ENCODE peak calls at places on chromosomes 4 and X, in nine cellular contexts. One of them, this sample, is unnamed.

GRCh38 chr4:120025516-120025915 is 41.1 kb downstream of the MAD2L1 start:
- DNase-seq in mammary epithelial cell: no peak
- DNase-seq in H1: no peak
- DNase-seq in A549: no peak
- DNase-seq in ovary: no peak
- DNase-seq in mesendoderm: no peak
- DNase-seq in epithelial cell of esophagus: no peak
- DNase-seq in adrenal gland: no peak
- DNase-seq in aorta: no peak
- DNase-seq in this sample: no peak

GRCh38 chr4:122914292-122914904 is 8.0 kb downstream of the NUDT6 start:
- DNase-seq in A549: no peak
- DNase-seq in mammary epithelial cell: peak
- DNase-seq in H1: no peak
- DNase-seq in epithelial cell of esophagus: peak
- DNase-seq in adrenal gland: no peak
- DNase-seq in mesendoderm: no peak
- DNase-seq in ovary: no peak
- DNase-seq in aorta: no peak
- DNase-seq in this sample: no peak

GRCh38 chrX:129737921-129738320 is 858 bp upstream of the XPNPEP2 start:
- DNase-seq in A549: no peak
- DNase-seq in mesendoderm: no peak
- DNase-seq in epithelial cell of esophagus: peak
- DNase-seq in aorta: no peak
- DNase-seq in adrenal gland: no peak
- DNase-seq in mammary epithelial cell: peak
- DNase-seq in ovary: no peak
- DNase-seq in H1: no peak
- DNase-seq in this sample: no peak

GRCh38 chr4:53322696-53323095 is 43.2 kb downstream of the SCFD2 start:
- DNase-seq in A549: no peak
- DNase-seq in mammary epithelial cell: no peak
- DNase-seq in adrenal gland: no peak
- DNase-seq in mesendoderm: no peak
- DNase-seq in aorta: no peak
- DNase-seq in epithelial cell of esophagus: no peak
- DNase-seq in H1: no peak
- DNase-seq in ovary: no peak
- DNase-seq in this sample: no peak

GRCh38 chr4:3817561-3817960 is 51.4 kb downstream of the ADRA2C start:
- DNase-seq in A549: no peak
- DNase-seq in ovary: no peak
- DNase-seq in mammary epithelial cell: no peak
- DNase-seq in aorta: peak
- DNase-seq in adrenal gland: no peak
- DNase-seq in epithelial cell of esophagus: no peak
- DNase-seq in mesendoderm: no peak
- DNase-seq in H1: no peak
- DNase-seq in this sample: no peak

GRCh38 chr4:114078636-114079035 is 99.2 kb upstream of the ARSJ start:
- DNase-seq in mammary epithelial cell: no peak
- DNase-seq in aorta: no peak
- DNase-seq in H1: no peak
- DNase-seq in adrenal gland: no peak
- DNase-seq in A549: no peak
- DNase-seq in epithelial cell of esophagus: no peak
- DNase-seq in ovary: no peak
- DNase-seq in mesendoderm: no peak
- DNase-seq in this sample: no peak

GRCh38 chr4:41077628-41078027 is 136.7 kb downstream of the APBB2 start:
- DNase-seq in A549: no peak
- DNase-seq in mesendoderm: no peak
- DNase-seq in ovary: no peak
- DNase-seq in mammary epithelial cell: no peak
- DNase-seq in adrenal gland: no peak
- DNase-seq in epithelial cell of esophagus: no peak
- DNase-seq in H1: no peak
- DNase-seq in aorta: no peak
- DNase-seq in this sample: no peak

GRCh38 chr4:137819964-137820383 is 287.7 kb upstream of the PCDH18 start:
- DNase-seq in adrenal gland: no peak
- DNase-seq in aorta: no peak
- DNase-seq in mammary epithelial cell: peak
- DNase-seq in ovary: no peak
- DNase-seq in H1: peak
- DNase-seq in mesendoderm: peak
- DNase-seq in epithelial cell of esophagus: peak
- DNase-seq in A549: peak
- DNase-seq in this sample: peak

GRCh38 chrX:19906293-19906692 is 18.9 kb upstream of the SH3KBP1 start:
- DNase-seq in H1: no peak
- DNase-seq in aorta: no peak
- DNase-seq in mammary epithelial cell: no peak
- DNase-seq in ovary: no peak
- DNase-seq in mesendoderm: no peak
- DNase-seq in epithelial cell of esophagus: no peak
- DNase-seq in A549: no peak
- DNase-seq in adrenal gland: no peak
- DNase-seq in this sample: no peak

GRCh38 chr4:113958766-113959540 is 20.5 kb downstream of the ARSJ start:
- DNase-seq in A549: peak
- DNase-seq in mammary epithelial cell: peak
- DNase-seq in aorta: no peak
- DNase-seq in epithelial cell of esophagus: peak
- DNase-seq in adrenal gland: no peak
- DNase-seq in mesendoderm: peak
- DNase-seq in H1: no peak
- DNase-seq in ovary: no peak
- DNase-seq in this sample: no peak

GRCh38 chrX:106726485-106727437 is at the start of gene RNF128:
- DNase-seq in H1: peak
- DNase-seq in ovary: peak
- DNase-seq in mesendoderm: peak
- DNase-seq in A549: peak
- DNase-seq in aorta: peak
- DNase-seq in epithelial cell of esophagus: peak
- DNase-seq in adrenal gland: peak
- DNase-seq in mammary epithelial cell: peak
- DNase-seq in this sample: peak

GRCh38 chr4:89539374-89539773 is 231.8 kb upstream of the GPRIN3 start:
- DNase-seq in H1: no peak
- DNase-seq in aorta: no peak
- DNase-seq in A549: peak
- DNase-seq in ovary: no peak
- DNase-seq in epithelial cell of esophagus: no peak
- DNase-seq in adrenal gland: peak
- DNase-seq in mesendoderm: peak
- DNase-seq in mammary epithelial cell: no peak
- DNase-seq in this sample: no peak

GRCh38 chrX:77962068-77962902 is 7.2 kb downstream of the PGAM4 start:
- DNase-seq in mammary epithelial cell: no peak
- DNase-seq in A549: no peak
- DNase-seq in mesendoderm: no peak
- DNase-seq in aorta: no peak
- DNase-seq in epithelial cell of esophagus: no peak
- DNase-seq in adrenal gland: no peak
- DNase-seq in H1: no peak
- DNase-seq in ovary: no peak
- DNase-seq in this sample: no peak

GRCh38 chrX:17527932-17528331 is 152.9 kb downstream of the NHS start:
- DNase-seq in H1: no peak
- DNase-seq in epithelial cell of esophagus: no peak
- DNase-seq in A549: no peak
- DNase-seq in mammary epithelial cell: no peak
- DNase-seq in mesendoderm: no peak
- DNase-seq in ovary: no peak
- DNase-seq in adrenal gland: no peak
- DNase-seq in aorta: no peak
- DNase-seq in this sample: no peak

GRCh38 chrX:64975989-64976672 is at the start of gene ZC4H2:
- DNase-seq in epithelial cell of esophagus: peak
- DNase-seq in A549: peak
- DNase-seq in mammary epithelial cell: peak
- DNase-seq in adrenal gland: peak
- DNase-seq in H1: peak
- DNase-seq in mesendoderm: peak
- DNase-seq in ovary: peak
- DNase-seq in aorta: peak
- DNase-seq in this sample: peak

GRCh38 chr4:19583827-19584569 is 667.7 kb upstream of the SLIT2 start:
- DNase-seq in A549: no peak
- DNase-seq in mammary epithelial cell: peak
- DNase-seq in ovary: no peak
- DNase-seq in H1: no peak
- DNase-seq in adrenal gland: no peak
- DNase-seq in mesendoderm: no peak
- DNase-seq in epithelial cell of esophagus: peak
- DNase-seq in aorta: no peak
- DNase-seq in this sample: no peak

GRCh38 chrX:9352243-9352642 is 112.6 kb upstream of the TBL1X start:
- DNase-seq in adrenal gland: no peak
- DNase-seq in ovary: no peak
- DNase-seq in mesendoderm: no peak
- DNase-seq in H1: no peak
- DNase-seq in mammary epithelial cell: no peak
- DNase-seq in aorta: no peak
- DNase-seq in A549: no peak
- DNase-seq in epithelial cell of esophagus: no peak
- DNase-seq in this sample: no peak

GRCh38 chrX:41421071-41421729 is 25.9 kb upstream of the NYX start:
- DNase-seq in epithelial cell of esophagus: peak
- DNase-seq in adrenal gland: no peak
- DNase-seq in A549: no peak
- DNase-seq in H1: no peak
- DNase-seq in mammary epithelial cell: peak
- DNase-seq in mesendoderm: no peak
- DNase-seq in ovary: no peak
- DNase-seq in aorta: no peak
- DNase-seq in this sample: no peak

GRCh38 chrX:29872831-29873230 is 342.5 kb upstream of the MAGEB2 start:
- DNase-seq in A549: no peak
- DNase-seq in epithelial cell of esophagus: no peak
- DNase-seq in aorta: no peak
- DNase-seq in adrenal gland: no peak
- DNase-seq in H1: no peak
- DNase-seq in mammary epithelial cell: no peak
- DNase-seq in ovary: no peak
- DNase-seq in mesendoderm: no peak
- DNase-seq in this sample: no peak

GRCh38 chrX:71302461-71303213 is 1.1 kb downstream of the ITGB1BP2 start:
- DNase-seq in epithelial cell of esophagus: no peak
- DNase-seq in adrenal gland: no peak
- DNase-seq in A549: no peak
- DNase-seq in aorta: no peak
- DNase-seq in H1: no peak
- DNase-seq in ovary: no peak
- DNase-seq in mammary epithelial cell: no peak
- DNase-seq in mesendoderm: no peak
- DNase-seq in this sample: no peak
- H3K4me3 ChIP-seq in epithelial cell of esophagus: no peak
- H3K4me3 ChIP-seq in adrenal gland: no peak
- H3K4me3 ChIP-seq in A549: no peak
- H3K4me3 ChIP-seq in aorta: peak
- H3K4me3 ChIP-seq in H1: no peak
- H3K4me3 ChIP-seq in ovary: no peak
- H3K4me3 ChIP-seq in mammary epithelial cell: no peak
- H3K4me3 ChIP-seq in mesendoderm: no peak
- H3K4me3 ChIP-seq in this sample: no peak

GRCh38 chrX:154980330-154981115 is 42.0 kb downstream of the F8 start:
- DNase-seq in ovary: peak
- DNase-seq in mesendoderm: peak
- DNase-seq in aorta: peak
- DNase-seq in H1: peak
- DNase-seq in A549: peak
- DNase-seq in epithelial cell of esophagus: peak
- DNase-seq in adrenal gland: peak
- DNase-seq in mammary epithelial cell: peak
- DNase-seq in this sample: peak

GRCh38 chrX:154979671-154980070 is 42.9 kb downstream of the F8 start:
- DNase-seq in mammary epithelial cell: no peak
- DNase-seq in mesendoderm: no peak
- DNase-seq in ovary: no peak
- DNase-seq in aorta: no peak
- DNase-seq in A549: no peak
- DNase-seq in epithelial cell of esophagus: peak
- DNase-seq in adrenal gland: no peak
- DNase-seq in H1: no peak
- DNase-seq in this sample: no peak

GRCh38 chrX:154986826-154987575 is 35.5 kb downstream of the F8 start:
- DNase-seq in mesendoderm: no peak
- DNase-seq in A549: no peak
- DNase-seq in epithelial cell of esophagus: no peak
- DNase-seq in ovary: no peak
- DNase-seq in adrenal gland: no peak
- DNase-seq in H1: no peak
- DNase-seq in mammary epithelial cell: no peak
- DNase-seq in aorta: no peak
- DNase-seq in this sample: no peak

DNA sequence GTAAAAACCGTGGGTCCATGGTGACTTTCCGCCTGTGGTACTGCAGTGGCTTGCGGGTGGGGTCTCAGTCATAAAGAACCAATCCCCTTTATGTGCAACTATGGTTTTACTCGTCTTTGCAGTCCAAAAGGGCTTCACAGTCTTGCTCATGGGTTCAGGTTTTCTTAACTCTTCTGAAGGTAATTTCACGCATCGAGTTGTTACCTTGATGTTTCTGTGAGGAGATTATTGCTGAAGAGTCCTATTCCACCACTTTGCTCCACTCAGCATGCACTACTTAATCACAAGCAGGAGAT is 41.5 kb downstream of the F8 start:
- DNase-seq in A549: no peak
- DNase-seq in adrenal gland: no peak
- DNase-seq in epithelial cell of esophagus: no peak
- DNase-seq in ovary: no peak
- DNase-seq in mammary epithelial cell: no peak
- DNase-seq in mesendoderm: no peak
- DNase-seq in H1: no peak
- DNase-seq in aorta: no peak
- DNase-seq in this sample: no peak
- H3K4me3 ChIP-seq in A549: peak
- H3K4me3 ChIP-seq in adrenal gland: no peak
- H3K4me3 ChIP-seq in epithelial cell of esophagus: no peak
- H3K4me3 ChIP-seq in ovary: no peak
- H3K4me3 ChIP-seq in mammary epithelial cell: no peak
- H3K4me3 ChIP-seq in mesendoderm: no peak
- H3K4me3 ChIP-seq in H1: no peak
- H3K4me3 ChIP-seq in aorta: no peak
- H3K4me3 ChIP-seq in this sample: no peak

GRCh38 chr4:1750381-1751154 is 29.2 kb downstream of the TACC3 start:
- DNase-seq in mesendoderm: no peak
- DNase-seq in ovary: no peak
- DNase-seq in adrenal gland: no peak
- DNase-seq in epithelial cell of esophagus: no peak
- DNase-seq in H1: no peak
- DNase-seq in A549: no peak
- DNase-seq in aorta: no peak
- DNase-seq in mammary epithelial cell: no peak
- DNase-seq in this sample: no peak
- H3K4me3 ChIP-seq in mesendoderm: no peak
- H3K4me3 ChIP-seq in ovary: no peak
- H3K4me3 ChIP-seq in adrenal gland: no peak
- H3K4me3 ChIP-seq in epithelial cell of esophagus: no peak
- H3K4me3 ChIP-seq in H1: no peak
- H3K4me3 ChIP-seq in A549: no peak
- H3K4me3 ChIP-seq in aorta: no peak
- H3K4me3 ChIP-seq in mammary epithelial cell: no peak
- H3K4me3 ChIP-seq in this sample: no peak

GRCh38 chr4:176359590-176359989 is 39.8 kb downstream of the SPCS3 start:
- DNase-seq in A549: no peak
- DNase-seq in mesendoderm: no peak
- DNase-seq in ovary: no peak
- DNase-seq in adrenal gland: no peak
- DNase-seq in mammary epithelial cell: no peak
- DNase-seq in H1: no peak
- DNase-seq in epithelial cell of esophagus: no peak
- DNase-seq in aorta: no peak
- DNase-seq in this sample: no peak
- H3K4me3 ChIP-seq in A549: no peak
- H3K4me3 ChIP-seq in mesendoderm: no peak
- H3K4me3 ChIP-seq in ovary: no peak
- H3K4me3 ChIP-seq in adrenal gland: no peak
- H3K4me3 ChIP-seq in mammary epithelial cell: no peak
- H3K4me3 ChIP-seq in H1: no peak
- H3K4me3 ChIP-seq in epithelial cell of esophagus: no peak
- H3K4me3 ChIP-seq in aorta: no peak
- H3K4me3 ChIP-seq in this sample: no peak